ENCODE peak calls at places on chromosome 22, in seven cellular contexts. Z is AG04450, V is tibial artery, P is neural progenitor cell, B is lung, X is cardiac muscle cell, R is adrenal gland. A is an unnamed sample.

GRCh38 chr22:46169628-46170027 is 19.3 kb downstream of the PPARA start:
- DNase-seq in Z (no peak), V (no peak), P (no peak), B (no peak), X (no peak), R (no peak), A (no peak)

GRCh38 chr22:45006101-45006872 is 3.5 kb downstream of the PHF21B start:
- DNase-seq in Z (no peak), V (no peak), P (no peak), B (no peak), X (peak; percentile 59), R (peak; percentile 54), A (peak; percentile 46)

GRCh38 chr22:24108073-24108472 is 73.2 kb upstream of the SUSD2 start:
- DNase-seq in Z (no peak), V (no peak), P (peak; percentile 65), B (no peak), X (no peak), R (no peak), A (no peak)

GRCh38 chr22:27537481-27537891 is 264.1 kb downstream of the MN1 start:
- DNase-seq in Z (no peak), V (no peak), P (no peak), B (no peak), X (no peak), R (no peak), A (no peak)

GRCh38 chr22:30861688-30862552 is 106.7 kb downstream of the MORC2 start:
- DNase-seq in Z (no peak), V (peak; percentile 58), P (no peak), B (no peak), X (no peak), R (no peak), A (no peak)

GRCh38 chr22:27075891-27076290 is 418.5 kb downstream of the MIAT start:
- DNase-seq in Z (no peak), V (no peak), P (no peak), B (no peak), X (no peak), R (no peak), A (no peak)

GRCh38 chr22:31323578-31324550 is 22.3 kb downstream of the PATZ1 start:
- DNase-seq in Z (no peak), V (no peak), P (no peak), B (no peak), X (no peak), R (no peak), A (no peak)

GRCh38 chr22:28351585-28351984 is 328.1 kb downstream of the TTC28 start:
- DNase-seq in Z (no peak), V (no peak), P (no peak), B (no peak), X (no peak), R (no peak), A (no peak)

GRCh38 chr22:41925783-41926460 is 684 bp downstream of the TNFRSF13C start:
- DNase-seq in Z (no peak), V (no peak), P (peak; percentile 87), B (peak; percentile 50), X (peak; percentile 71), R (peak; percentile 69), A (no peak)

GRCh38 chr22:23753371-23753770 is 854 bp downstream of the VPREB3 start:
- DNase-seq in Z (no peak), V (no peak), P (no peak), B (no peak), X (no peak), R (no peak), A (no peak)

GRCh38 chr22:46788426-46789168 is 26.1 kb downstream of the TBC1D22A start:
- DNase-seq in Z (no peak), V (peak; percentile 24), P (no peak), B (no peak), X (peak; percentile 57), R (no peak), A (no peak)

GRCh38 chr22:23263651-23264555 is 83.6 kb downstream of the BCR start:
- DNase-seq in Z (no peak), V (no peak), P (no peak), B (no peak), X (no peak), R (peak; percentile 37), A (peak; percentile 36)

GRCh38 chr22:46116491-46116958 is 33.8 kb upstream of the PPARA start:
- DNase-seq in Z (peak; percentile 29), V (peak; percentile 97), P (peak; percentile 95), B (peak; percentile 93), X (peak; percentile 93), R (peak; percentile 96), A (peak; percentile 90)

GRCh38 chr22:28137036-28137435 is 218.0 kb upstream of the PITPNB start:
- DNase-seq in Z (no peak), V (no peak), P (peak; percentile 18), B (no peak), X (no peak), R (no peak), A (no peak)

GRCh38 chr22:25747245-25747944 is 5.4 kb downstream of the MYO18B start:
- DNase-seq in Z (peak; percentile 36), V (peak; percentile 93), P (no peak), B (peak; percentile 38), X (no peak), R (peak; percentile 98), A (no peak)

GRCh38 chr22:43560651-43561050 is 148.8 kb downstream of the MPPED1 start:
- DNase-seq in Z (no peak), V (no peak), P (no peak), B (no peak), X (no peak), R (no peak), A (no peak)

GRCh38 chr22:23093090-23093788 is 22.9 kb downstream of the GNAZ start:
- DNase-seq in Z (no peak), V (no peak), P (no peak), B (no peak), X (no peak), R (no peak), A (no peak)

GRCh38 chr22:24140357-24140756 is 40.9 kb upstream of the SUSD2 start:
- DNase-seq in Z (no peak), V (peak; percentile 81), P (no peak), B (no peak), X (no peak), R (no peak), A (no peak)

GRCh38 chr22:26134654-26135330 is 34.5 kb upstream of the SEZ6L start:
- DNase-seq in Z (no peak), V (no peak), P (no peak), B (no peak), X (no peak), R (no peak), A (no peak)

GRCh38 chr22:50303848-50304527 is 3.5 kb downstream of the PLXNB2 start:
- DNase-seq in Z (no peak), V (peak; percentile 84), P (peak; percentile 33), B (peak; percentile 67), X (peak; percentile 49), R (peak; percentile 90), A (no peak)

GRCh38 chr22:30523646-30524489 is 18.4 kb upstream of the SEC14L4 start:
- DNase-seq in Z (no peak), V (no peak), P (no peak), B (no peak), X (no peak), R (no peak), A (no peak)

GRCh38 chr22:17954200-17954859 is 70.0 kb downstream of the MICAL3 start:
- DNase-seq in Z (no peak), V (peak; percentile 53), P (no peak), B (no peak), X (no peak), R (no peak), A (no peak)

GRCh38 chr22:50705851-50706351 is 32.1 kb upstream of the ACR start:
- DNase-seq in Z (no peak), V (no peak), P (no peak), B (no peak), X (no peak), R (no peak), A (no peak)

GRCh38 chr22:39518124-39518786 is 2.1 kb upstream of the ATF4 start:
- DNase-seq in Z (no peak), V (no peak), P (no peak), B (no peak), X (no peak), R (peak; percentile 11), A (no peak)
- H3K27ac ChIP-seq in Z (peak overlapping the region; percentile 86), V (peak overlapping the region; percentile 98), P (no peak overlapping the region), B (no peak overlapping the region), X (peak overlapping the region; percentile 99), R (peak overlapping the region; percentile 98), A (no peak overlapping the region)

DNA sequence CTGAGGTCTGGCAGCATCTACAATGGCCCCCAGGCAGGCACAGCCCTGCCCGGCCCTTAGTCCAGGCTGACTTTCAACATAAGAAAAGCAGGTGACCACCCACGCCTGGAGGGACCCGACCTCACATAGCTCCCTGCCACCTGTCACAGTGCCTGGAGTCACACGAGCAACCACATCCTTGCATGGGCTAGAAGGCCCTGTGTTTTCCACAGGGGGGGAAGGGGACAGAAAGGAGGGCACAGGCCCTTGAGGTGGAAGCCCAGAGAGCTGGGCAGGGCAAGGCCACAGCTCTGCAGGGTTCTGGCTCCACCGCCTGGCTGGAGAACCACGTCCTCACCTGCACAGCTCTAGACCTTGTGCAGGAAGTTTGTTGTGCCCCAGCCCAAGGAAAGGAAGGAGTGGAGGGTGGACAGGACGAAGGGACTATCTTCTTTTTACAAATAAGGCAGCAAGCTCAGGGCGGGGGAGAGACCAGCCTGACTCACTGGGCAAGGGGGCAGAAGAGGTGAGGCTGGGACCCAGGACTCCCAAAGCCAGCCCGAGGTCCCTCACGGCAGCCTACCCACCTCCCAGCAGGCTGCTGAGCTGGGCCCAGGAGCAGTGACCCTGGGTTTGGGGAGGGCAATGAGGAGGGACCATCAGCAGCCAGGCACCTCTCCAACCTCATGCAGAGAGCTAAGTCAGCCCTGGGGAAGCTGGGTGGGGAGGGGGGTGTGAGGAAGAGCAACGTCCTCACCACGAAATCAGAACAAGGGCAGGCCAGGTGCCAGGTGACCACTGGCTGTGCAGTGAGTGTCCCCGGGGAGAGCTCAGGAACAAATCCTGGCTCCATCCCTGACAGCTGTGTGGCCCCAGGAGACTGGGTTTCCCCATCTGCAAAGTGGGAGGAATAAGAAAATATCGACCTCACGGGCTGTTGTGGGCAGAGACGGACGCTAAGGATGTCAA is 4.3 kb downstream of the C1QTNF6 start:
- DNase-seq in Z (no peak), V (no peak), P (no peak), B (no peak), X (no peak), R (no peak), A (peak; percentile 26)
- TF ChIP-seq CTCF in Z (no peak), V (no peak), P (no peak), B (no peak), X (no peak), R (peak; percentile 3), A (no peak)

DNA sequence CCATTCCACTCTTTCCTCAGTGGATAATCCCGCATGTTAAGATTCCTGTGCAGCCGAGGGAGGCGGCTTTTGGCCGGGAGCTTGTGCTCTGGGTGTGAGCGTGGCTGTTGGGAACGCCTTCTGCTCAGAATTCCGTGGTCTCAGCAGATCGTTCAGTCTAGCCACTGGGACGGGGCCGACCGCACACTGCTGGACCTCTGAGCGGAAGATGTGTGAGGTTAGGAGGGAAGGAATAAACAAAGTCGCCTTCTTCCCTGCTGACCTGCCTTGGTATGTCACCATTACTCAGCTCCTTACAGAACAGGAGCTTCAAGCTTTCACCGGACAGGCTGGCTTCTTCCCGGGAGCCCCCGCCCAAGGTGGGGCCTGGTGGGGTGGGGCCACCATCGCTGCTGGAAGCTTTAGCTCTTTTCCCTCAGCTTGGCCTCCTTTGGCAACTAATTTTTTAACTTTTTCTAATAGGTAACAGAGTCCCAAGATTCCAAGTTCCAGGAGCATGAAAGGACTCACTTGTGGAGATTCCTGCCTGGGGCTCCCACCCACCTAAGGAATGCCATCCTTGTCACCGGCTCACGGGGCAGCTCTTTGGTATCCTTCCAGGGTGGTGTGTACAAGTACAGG is 22.5 kb upstream of the SEPTIN5 start:
- DNase-seq in Z (peak; percentile 26), V (no peak), P (peak; percentile 73), B (no peak), X (peak; percentile 58), R (no peak), A (no peak)
- H3K27ac ChIP-seq in Z (peak overlapping the region; percentile 47), V (no peak overlapping the region), P (peak overlapping the region; percentile 24), B (no peak overlapping the region), X (no peak overlapping the region), R (no peak overlapping the region), A (no peak overlapping the region)

GRCh38 chr22:19187716-19188563 is 9.4 kb upstream of the SLC25A1 start:
- DNase-seq in Z (no peak), V (peak; percentile 29), P (no peak), B (no peak), X (no peak), R (no peak), A (no peak)
- TF ChIP-seq CTCF in Z (no peak), V (no peak), P (no peak), B (no peak), X (no peak), R (no peak), A (no peak)

A was measured in dorsolateral prefrontal cortex.